ENCODE peak calls at places on chromosome 13, in seven cellular contexts. S is HepG2, K is HCT116, I is K562, N is GM12878, A is SK-N-SH, G is H1. T is an unnamed sample.

GRCh38 chr13:82187227-82187626 is 1695.0 kb downstream of the SLITRK1 start:
- DNase-seq in S (no peak), K (no peak), I (no peak), N (no peak), A (no peak), G (no peak), T (no peak)

GRCh38 chr13:104816716-104817115 is 1718.7 kb downstream of the EFNB2 start:
- DNase-seq in S (no peak), K (no peak), I (no peak), N (no peak), A (no peak), G (no peak), T (no peak)

GRCh38 chr13:40376867-40377266 is 289.6 kb downstream of the FOXO1 start:
- DNase-seq in S (no peak), K (no peak), I (no peak), N (no peak), A (no peak), G (no peak), T (no peak)

GRCh38 chr13:20828540-20829364 is 55.0 kb upstream of the EEF1AKMT1 start:
- DNase-seq in S (peak; percentile 38), K (peak; percentile 26), I (no peak), N (peak; percentile 26), A (peak; percentile 27), G (no peak), T (peak; percentile 64)

GRCh38 chr13:110239280-110240120 is 67.5 kb downstream of the COL4A1 start:
- DNase-seq in S (no peak), K (no peak), I (no peak), N (no peak), A (no peak), G (no peak), T (no peak)

GRCh38 chr13:33763021-33763420 is 54.9 kb upstream of the RFC3 start:
- DNase-seq in S (no peak), K (no peak), I (no peak), N (no peak), A (no peak), G (no peak), T (no peak)

GRCh38 chr13:39407786-39408185 is 195.2 kb downstream of the LHFPL6 start:
- DNase-seq in S (no peak), K (no peak), I (no peak), N (no peak), A (no peak), G (no peak), T (no peak)

GRCh38 chr13:58056411-58056810 is 424.9 kb downstream of the PCDH17 start:
- DNase-seq in S (no peak), K (no peak), I (no peak), N (no peak), A (no peak), G (no peak), T (no peak)

GRCh38 chr13:37457594-37457993 is 141.0 kb downstream of the POSTN start:
- DNase-seq in S (no peak), K (no peak), I (no peak), N (no peak), A (no peak), G (no peak), T (no peak)

GRCh38 chr13:41049480-41049879 is 11.8 kb upstream of the WBP4 start:
- DNase-seq in S (no peak), K (no peak), I (no peak), N (no peak), A (no peak), G (no peak), T (no peak)

GRCh38 chr13:51923983-51924539 is 62.3 kb downstream of the CCDC70 start:
- DNase-seq in S (peak; percentile 44), K (peak; percentile 13), I (peak; percentile 56), N (no peak), A (peak; percentile 40), G (no peak), T (no peak)

GRCh38 chr13:81927347-81927746 is 1586.4 kb upstream of the SPRY2 start:
- DNase-seq in S (peak; percentile 5), K (no peak), I (no peak), N (no peak), A (no peak), G (no peak), T (no peak)

GRCh38 chr13:30466358-30466714 is 600 bp upstream of the HMGB1 start:
- DNase-seq in S (no peak), K (no peak), I (no peak), N (no peak), A (no peak), G (no peak), T (no peak)

GRCh38 chr13:30465541-30466357 is at the start of gene HMGB1:
- DNase-seq in S (peak; percentile 98), K (peak; percentile 98), I (peak; percentile 93), N (peak; percentile 97), A (peak; percentile 88), G (peak; percentile 97), T (peak; percentile 99)

GRCh38 chr13:30466841-30467252 is 1.1 kb upstream of the HMGB1 start:
- DNase-seq in S (no peak), K (no peak), I (no peak), N (no peak), A (no peak), G (no peak), T (no peak)

GRCh38 chr13:30463820-30464495 is 1.8 kb downstream of the HMGB1 start:
- DNase-seq in S (peak; percentile 70), K (no peak), I (peak; percentile 7), N (no peak), A (no peak), G (no peak), T (peak; percentile 52)

DNA sequence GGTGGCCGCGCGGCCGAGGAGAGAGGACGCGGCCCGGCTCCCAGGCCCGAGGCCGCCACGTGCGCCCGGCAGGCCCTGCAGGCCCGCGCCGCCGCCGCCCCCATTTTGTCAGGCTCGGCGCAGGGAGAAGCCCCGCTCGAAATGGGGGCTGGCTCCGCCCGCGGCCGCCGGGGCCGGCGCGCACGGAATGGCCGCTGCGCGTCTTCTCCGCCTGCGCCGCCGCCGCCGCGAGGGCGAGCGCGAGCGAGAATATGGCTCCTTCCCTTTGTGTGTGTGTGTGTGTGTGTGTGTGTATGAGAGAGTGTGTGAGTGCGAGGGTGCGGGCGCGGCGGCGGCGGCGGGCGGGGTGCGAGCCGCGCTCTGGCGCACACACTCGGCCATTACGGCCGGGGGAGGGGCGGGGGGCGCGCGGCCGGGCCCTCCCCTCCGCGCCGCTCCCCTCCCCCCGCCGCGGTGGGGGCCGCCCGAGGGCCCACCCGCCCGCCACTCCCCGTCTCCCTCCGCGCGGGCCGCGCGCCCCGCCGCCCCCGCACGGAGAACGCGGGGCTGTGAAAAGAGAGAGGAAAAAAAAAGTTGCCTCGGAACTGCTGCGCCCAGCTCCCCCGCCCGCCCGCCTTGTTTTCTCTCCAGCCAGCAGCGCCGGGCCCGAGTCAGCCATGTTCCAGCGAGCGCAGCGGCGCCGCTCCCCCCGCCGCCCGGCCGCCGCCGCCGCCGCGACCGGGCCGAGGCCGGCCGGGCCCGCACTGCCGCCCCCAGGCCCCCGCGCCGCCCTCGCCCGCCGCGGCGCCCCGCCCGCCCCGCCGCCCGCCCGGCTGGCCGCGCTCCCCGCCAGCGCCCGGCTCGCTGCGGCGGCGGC is 1.0 kb downstream of the HMGB1 start:
- DNase-seq in S (peak; percentile 65), K (no peak), I (peak; percentile 62), N (no peak), A (peak; percentile 90), G (no peak), T (no peak)
- TF ChIP-seq JUND in S (no peak), K (no peak), I (no peak), N (no peak), A (no peak), G (no peak), T (no peak)

GRCh38 chr13:101736551-101736950 is 284.1 kb downstream of the ITGBL1 start:
- DNase-seq in S (no peak), K (no peak), I (no peak), N (no peak), A (no peak), G (no peak), T (peak; percentile 4)
- TF ChIP-seq JUND in S (no peak), K (no peak), I (no peak), N (no peak), A (no peak), G (no peak), T (no peak)

GRCh38 chr13:97849305-97849704 is 104.2 kb upstream of the IPO5 start:
- DNase-seq in S (peak; percentile 36), K (peak; percentile 34), I (peak; percentile 16), N (peak; percentile 8), A (peak; percentile 15), G (no peak), T (peak; percentile 11)
- TF ChIP-seq JUND in S (no peak), K (no peak), I (no peak), N (no peak), A (no peak), G (no peak), T (no peak)

GRCh38 chr13:44758595-44759221 is 182.6 kb upstream of the TSC22D1 start:
- DNase-seq in S (peak; percentile 22), K (no peak), I (no peak), N (no peak), A (no peak), G (no peak), T (peak; percentile 67)
- TF ChIP-seq JUND in S (no peak), K (no peak), I (no peak), N (no peak), A (peak; percentile 66), G (no peak), T (no peak)

DNA sequence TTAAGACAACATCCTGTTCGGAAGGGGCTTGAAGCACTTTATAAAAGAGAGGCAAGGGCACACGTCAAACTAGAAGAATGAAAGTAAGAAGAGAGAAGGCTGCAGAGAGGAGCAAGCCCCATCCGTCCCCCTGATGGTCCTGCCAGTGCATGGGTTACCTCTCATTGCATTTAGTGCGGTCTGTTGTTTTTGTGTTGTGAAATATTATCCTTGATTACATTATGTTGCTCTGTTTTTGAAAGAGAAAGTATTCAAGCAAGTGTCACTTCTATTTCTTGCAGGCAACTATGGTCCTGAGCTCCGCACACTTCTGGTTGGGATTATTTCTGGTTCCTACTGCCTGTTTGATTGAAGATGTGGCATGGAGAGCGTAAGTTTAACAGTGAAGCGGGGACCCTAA is 90.5 kb downstream of the SHISA2 start:
- DNase-seq in S (no peak), K (no peak), I (no peak), N (no peak), A (no peak), G (no peak), T (no peak)
- TF ChIP-seq JUND in S (no peak), K (no peak), I (no peak), N (no peak), A (no peak), G (no peak), T (no peak)